ENCODE peak calls at places on chromosomes 11 and 22, in five cellular contexts. M is A549, V is mesendoderm, W is NCI-H2029 treated with DMSO at 0.1 percent for 48 hours, Q is endothelial cell. I is an unnamed sample.

GRCh38 chr11:823441-824291 is 4.1 kb upstream of the CRACR2B start:
- DNase-seq in Q (no peak), W (no peak), M (no peak), V (no peak), I (peak; percentile 25)

GRCh38 chr11:133681901-133682300 is 149.6 kb upstream of the OPCML start:
- DNase-seq in W (peak; percentile 70), M (no peak), V (peak; percentile 73), Q (peak; percentile 8), I (no peak)

GRCh38 chr11:116895053-116895757 is 57.8 kb upstream of the APOA1 start:
- DNase-seq in M (no peak), Q (peak; percentile 67), V (peak; percentile 83), W (no peak), I (no peak)

GRCh38 chr11:46308632-46309419 is 31.4 kb downstream of the CREB3L1 start:
- DNase-seq in V (peak; percentile 83), M (peak; percentile 91), Q (peak; percentile 78), W (peak; percentile 51), I (no peak)

GRCh38 chr22:50284479-50284878 is 14.3 kb upstream of the MAPK11 start:
- DNase-seq in V (no peak), M (no peak), Q (no peak), W (no peak), I (no peak)

GRCh38 chr11:40722179-40722795 is 737.2 kb downstream of the LRRC4C start:
- DNase-seq in Q (peak; percentile 49), V (peak; percentile 71), M (peak; percentile 2), W (no peak), I (no peak)

GRCh38 chr22:19759459-19759993 is 1.1 kb upstream of the TBX1 start:
- DNase-seq in W (no peak), M (no peak), V (no peak), Q (no peak), I (no peak)

GRCh38 chr11:61516675-61517516 is 8.3 kb downstream of the LRRC10B start:
- DNase-seq in M (peak; percentile 86), W (no peak), V (peak; percentile 52), Q (peak; percentile 73), I (peak; percentile 55)

GRCh38 chr11:33567004-33567403 is 133.6 kb downstream of the C11orf91 start:
- DNase-seq in Q (no peak), W (no peak), V (no peak), M (no peak), I (no peak)

GRCh38 chr22:47012589-47013365 is 250.3 kb downstream of the TBC1D22A start:
- DNase-seq in M (no peak), V (peak; percentile 34), W (no peak), Q (no peak), I (peak; percentile 79)

GRCh38 chr22:48804811-48805301 is 1022.8 kb downstream of the BRD1 start:
- DNase-seq in Q (no peak), W (no peak), M (no peak), V (no peak), I (no peak)

GRCh38 chr22:50019316-50019715 is 6.8 kb upstream of the IL17REL start:
- DNase-seq in Q (no peak), V (no peak), W (no peak), M (no peak), I (no peak)

GRCh38 chr11:87740513-87740912 is 434.7 kb downstream of the RAB38 start:
- DNase-seq in V (no peak), M (no peak), Q (no peak), W (no peak), I (no peak)

GRCh38 chr11:115616941-115617340 is 112.7 kb upstream of the CADM1 start:
- DNase-seq in Q (no peak), W (no peak), M (no peak), V (no peak), I (no peak)

GRCh38 chr11:11243790-11244469 is 109.1 kb downstream of the CSNK2A3 start:
- DNase-seq in V (peak; percentile 88), W (no peak), M (peak; percentile 29), Q (peak; percentile 67), I (peak; percentile 28)

GRCh38 chr11:7573193-7573557 is 59.4 kb downstream of the PPFIBP2 start:
- DNase-seq in M (no peak), V (no peak), Q (no peak), W (no peak), I (no peak)

GRCh38 chr11:48900131-48900800 is 83.4 kb downstream of the TRIM51G start:
- DNase-seq in Q (no peak), W (no peak), M (no peak), V (no peak), I (no peak)